ENCODE peak calls at places on chromosomes 3 and 15, in four cellular contexts. R is trophoblast cell, P is mesendoderm, S is H1. V is an unnamed sample.

GRCh38 chr15:61411941-61412510 is 182.9 kb upstream of the RORA start:
- DNase-seq in P (peak), S (no peak), R (peak), V (no peak)

GRCh38 chr3:155106059-155106458 is 25.9 kb downstream of the MME start:
- DNase-seq in S (no peak), R (no peak), P (no peak), V (no peak)

GRCh38 chr3:170483485-170484262 is 65.0 kb downstream of the CLDN11 start:
- DNase-seq in R (no peak), S (peak), P (peak), V (peak)

GRCh38 chr15:67080900-67081431 is 15.6 kb downstream of the SMAD3 start:
- DNase-seq in P (no peak), R (peak), S (no peak), V (no peak)

GRCh38 chr3:13419356-13420050 is 619 bp downstream of the NUP210 start:
- DNase-seq in R (no peak), S (peak), P (peak), V (peak)

GRCh38 chr3:36429986-36430485 is 49.7 kb downstream of the STAC start:
- DNase-seq in R (peak), P (no peak), S (no peak), V (no peak)

GRCh38 chr3:115709135-115709534 is 85.8 kb downstream of the GAP43 start:
- DNase-seq in R (no peak), P (no peak), S (no peak), V (no peak)

GRCh38 chr15:33135355-33135781 is 59.1 kb downstream of the FMN1 start:
- DNase-seq in P (no peak), S (no peak), R (no peak), V (no peak)

GRCh38 chr15:88663216-88663615 is 24.4 kb downstream of the ISG20 start:
- DNase-seq in P (no peak), R (no peak), S (peak), V (no peak)

GRCh38 chr3:116148881-116149530 is 296.3 kb downstream of the LSAMP start:
- DNase-seq in P (peak), S (no peak), R (no peak), V (no peak)

GRCh38 chr3:36764704-36765038 is 318 bp upstream of the DCLK3 start:
- DNase-seq in S (no peak), R (no peak), P (no peak), V (no peak)

GRCh38 chr3:134846084-134846483 is 51.0 kb downstream of the EPHB1 start:
- DNase-seq in R (no peak), S (no peak), P (no peak), V (no peak)

GRCh38 chr3:116607205-116607604 is 102.4 kb upstream of the TUSC7 start:
- DNase-seq in R (no peak), P (no peak), S (no peak), V (no peak)

GRCh38 chr3:146308222-146308621 is 57.3 kb upstream of the PLSCR4 start:
- DNase-seq in R (no peak), S (no peak), P (no peak), V (no peak)

GRCh38 chr3:158261371-158261991 is 151.6 kb downstream of the RSRC1 start:
- DNase-seq in P (no peak), S (no peak), R (no peak), V (no peak)

GRCh38 chr3:89246326-89246725 is 138.9 kb downstream of the EPHA3 start:
- DNase-seq in S (peak), R (no peak), P (peak), V (peak)

GRCh38 chr3:149438981-149439380 is 35.5 kb upstream of the TM4SF4 start:
- DNase-seq in P (no peak), S (no peak), R (no peak), V (no peak)

GRCh38 chr3:149441662-149442442 is 32.6 kb upstream of the TM4SF4 start:
- DNase-seq in P (no peak), S (no peak), R (no peak), V (no peak)

GRCh38 chr3:149443545-149443912 is 31.0 kb upstream of the TM4SF4 start:
- DNase-seq in S (no peak), R (no peak), P (no peak), V (no peak)

GRCh38 chr3:149437710-149438109 is 36.8 kb upstream of the TM4SF4 start:
- DNase-seq in R (no peak), P (no peak), S (no peak), V (no peak)

DNA sequence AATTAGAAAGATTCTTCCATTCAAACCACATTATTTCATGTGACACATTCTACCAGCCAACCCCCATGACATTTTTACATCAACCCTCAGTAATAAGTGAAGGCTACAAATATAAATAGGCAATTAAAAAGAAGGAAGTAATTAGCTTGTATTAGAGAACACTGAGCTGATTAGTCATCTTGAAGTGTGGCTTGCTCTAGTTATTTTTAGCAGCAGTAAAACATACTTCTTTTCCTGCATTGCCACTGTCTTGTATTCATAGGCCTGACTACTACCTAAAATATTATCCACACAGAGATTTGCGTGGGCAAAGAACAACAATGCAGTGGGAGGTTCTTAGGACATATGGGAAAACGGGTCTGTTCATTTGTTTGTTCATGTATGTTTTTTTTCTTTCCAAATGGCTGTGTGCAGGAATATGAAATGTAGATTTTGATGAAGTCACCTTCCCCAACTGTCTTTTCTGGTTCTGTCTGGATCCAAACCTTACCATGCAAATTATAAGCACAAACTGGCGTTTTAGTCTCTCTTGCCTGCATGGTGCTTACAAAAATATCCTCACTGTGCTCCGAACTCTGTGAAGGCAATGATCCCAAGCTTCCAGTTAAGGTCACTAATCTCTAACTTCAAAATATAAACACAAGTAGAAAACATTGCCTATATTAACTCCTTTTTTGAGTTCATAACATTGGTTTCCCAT is 31.5 kb upstream of the TM4SF4 start:
- DNase-seq in R (no peak), S (no peak), P (no peak), V (no peak)
- H2AK5ac ChIP-seq in R (no peak), S (no peak), P (no peak), V (no peak)

DNA sequence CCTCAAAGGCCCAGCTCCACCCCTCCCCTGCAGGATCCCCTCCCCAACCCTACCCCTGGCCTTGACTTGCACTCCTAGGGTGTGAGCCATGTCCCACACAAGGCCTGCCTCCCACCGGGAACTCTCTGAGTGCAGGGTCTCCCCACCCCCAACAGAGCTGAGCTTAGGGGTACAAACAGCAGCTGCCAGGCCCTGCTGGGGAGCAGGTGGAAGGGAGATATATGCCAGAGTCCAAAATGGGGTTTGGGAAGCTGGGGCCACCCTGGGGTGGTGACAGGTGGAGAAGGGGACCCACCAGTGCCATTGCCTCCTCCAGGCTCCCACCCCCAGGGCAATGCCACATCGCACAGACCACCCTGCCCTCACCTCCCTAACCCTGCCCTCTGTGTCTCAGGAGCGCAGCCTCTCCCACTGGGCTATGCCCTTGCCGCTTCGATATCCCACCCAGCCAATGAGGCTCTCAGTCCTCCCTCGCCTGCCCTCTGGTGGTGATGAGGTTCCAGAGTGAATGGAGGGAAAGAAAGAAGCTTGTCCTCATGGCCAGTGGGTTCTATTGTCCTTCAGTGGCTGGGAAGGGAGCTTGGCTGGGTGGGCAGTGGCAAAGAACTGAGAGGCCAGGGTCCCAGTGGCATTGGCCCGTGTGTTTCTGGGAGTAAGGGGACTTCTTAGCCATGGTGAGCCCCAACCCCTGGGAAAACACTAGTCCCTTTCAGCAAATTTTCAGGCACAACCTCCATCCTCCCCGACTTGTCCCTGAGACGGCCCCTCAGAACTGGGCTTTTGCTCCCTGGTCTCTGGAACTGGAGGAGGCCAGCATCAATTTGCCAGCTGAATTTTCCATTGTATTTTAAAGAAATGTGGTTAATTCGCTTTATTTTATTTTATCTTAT is 46.8 kb downstream of the CYP11A1 start:
- DNase-seq in R (peak), P (peak), S (peak), V (peak)
- H2AK5ac ChIP-seq in R (no peak), P (no peak), S (no peak), V (no peak)

DNA sequence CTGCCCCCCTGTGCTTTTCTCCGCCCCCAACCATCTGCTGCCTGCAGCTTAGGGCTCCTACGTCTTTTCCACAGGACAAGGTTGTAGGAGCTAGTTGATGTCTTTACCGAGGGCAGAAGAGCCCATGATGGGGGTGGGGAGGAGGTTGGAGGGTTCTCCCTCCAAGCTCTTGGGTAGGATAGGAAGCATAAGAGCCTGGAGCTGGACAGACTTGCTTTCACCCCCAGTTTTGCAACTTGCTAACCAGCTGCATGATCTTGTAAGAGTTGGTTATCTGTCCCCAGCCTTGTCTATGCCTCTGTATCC is 856 bp downstream of the ABCF3 start:
- DNase-seq in S (no peak), R (no peak), P (no peak), V (no peak)
- H2AK5ac ChIP-seq in S (no peak), R (no peak), P (no peak), V (no peak)

GRCh38 chr15:38553071-38553470 is 11.5 kb downstream of the RASGRP1 start:
- DNase-seq in S (no peak), P (no peak), R (no peak), V (no peak)

GRCh38 chr15:38557855-38558713 is 6.5 kb downstream of the RASGRP1 start:
- DNase-seq in S (no peak), R (no peak), P (no peak), V (no peak)

GRCh38 chr15:38558714-38559059 is 5.9 kb downstream of the RASGRP1 start:
- DNase-seq in S (no peak), R (no peak), P (no peak), V (no peak)

GRCh38 chr15:38554354-38554753 is 10.3 kb downstream of the RASGRP1 start:
- DNase-seq in S (no peak), R (peak), P (no peak), V (no peak)

GRCh38 chr15:38555686-38556334 is 8.8 kb downstream of the RASGRP1 start:
- DNase-seq in P (no peak), R (peak), S (no peak), V (no peak)
- H2AK5ac ChIP-seq in P (no peak), R (no peak), S (no peak), V (no peak)

GRCh38 chr3:124759666-124760401 is 29.6 kb downstream of the UMPS start:
- DNase-seq in S (no peak), P (no peak), R (no peak), V (no peak)
- H2AK5ac ChIP-seq in S (no peak), P (peak), R (no peak), V (no peak)

GRCh38 chr3:132723551-132723950 is 1.3 kb upstream of the NPHP3 start:
- DNase-seq in R (no peak), P (no peak), S (no peak), V (no peak)
- H2AK5ac ChIP-seq in R (no peak), P (no peak), S (no peak), V (no peak)

DNA sequence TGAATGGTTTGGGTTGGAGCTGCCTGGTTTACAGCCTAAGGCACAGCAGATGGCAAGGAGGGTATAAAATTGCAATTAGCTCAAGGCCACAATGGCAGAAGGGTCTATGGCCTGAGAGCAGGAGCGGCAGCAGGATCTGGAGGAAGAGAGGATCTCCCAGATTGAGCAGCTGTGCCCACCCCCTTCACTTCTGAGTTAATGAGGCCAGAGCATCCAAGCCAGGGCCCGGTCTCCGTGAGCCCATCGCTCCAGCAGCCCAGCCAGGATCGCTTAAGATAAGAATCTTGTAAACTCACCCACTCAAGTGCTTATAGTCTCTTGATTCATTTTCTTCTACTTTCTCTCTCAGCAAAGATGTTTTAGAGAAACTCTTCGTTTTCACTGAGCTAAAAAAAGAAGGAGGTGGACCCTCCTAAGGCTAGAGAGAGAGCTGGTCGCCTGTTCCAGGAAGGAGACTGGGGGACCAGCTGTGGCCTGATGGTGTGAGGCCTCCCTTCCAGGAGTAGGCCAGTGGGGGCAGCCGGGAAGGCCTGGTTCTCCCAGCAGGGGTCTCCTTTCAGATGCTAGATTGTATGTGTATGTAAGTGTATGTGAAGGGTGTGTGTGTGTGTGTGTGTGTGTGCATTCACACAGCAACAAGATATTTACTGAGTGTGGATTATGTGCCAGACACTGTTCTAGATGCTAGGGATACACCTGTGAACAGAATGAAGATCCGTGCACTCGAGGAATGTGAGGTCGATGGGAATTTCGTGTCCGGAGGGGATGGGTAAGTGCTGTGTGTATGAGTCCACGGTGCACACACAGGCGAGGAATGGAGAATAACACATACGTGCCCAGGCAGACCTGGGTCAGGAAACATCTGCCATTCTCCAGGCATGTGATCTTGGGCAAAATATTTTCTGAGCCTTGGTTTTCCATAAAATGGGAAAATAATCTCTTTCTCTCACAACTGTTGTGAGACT is 18.6 kb downstream of the MAGEF1 start:
- DNase-seq in S (no peak), R (no peak), P (peak), V (no peak)
- H2AK5ac ChIP-seq in S (no peak), R (no peak), P (no peak), V (no peak)

DNA sequence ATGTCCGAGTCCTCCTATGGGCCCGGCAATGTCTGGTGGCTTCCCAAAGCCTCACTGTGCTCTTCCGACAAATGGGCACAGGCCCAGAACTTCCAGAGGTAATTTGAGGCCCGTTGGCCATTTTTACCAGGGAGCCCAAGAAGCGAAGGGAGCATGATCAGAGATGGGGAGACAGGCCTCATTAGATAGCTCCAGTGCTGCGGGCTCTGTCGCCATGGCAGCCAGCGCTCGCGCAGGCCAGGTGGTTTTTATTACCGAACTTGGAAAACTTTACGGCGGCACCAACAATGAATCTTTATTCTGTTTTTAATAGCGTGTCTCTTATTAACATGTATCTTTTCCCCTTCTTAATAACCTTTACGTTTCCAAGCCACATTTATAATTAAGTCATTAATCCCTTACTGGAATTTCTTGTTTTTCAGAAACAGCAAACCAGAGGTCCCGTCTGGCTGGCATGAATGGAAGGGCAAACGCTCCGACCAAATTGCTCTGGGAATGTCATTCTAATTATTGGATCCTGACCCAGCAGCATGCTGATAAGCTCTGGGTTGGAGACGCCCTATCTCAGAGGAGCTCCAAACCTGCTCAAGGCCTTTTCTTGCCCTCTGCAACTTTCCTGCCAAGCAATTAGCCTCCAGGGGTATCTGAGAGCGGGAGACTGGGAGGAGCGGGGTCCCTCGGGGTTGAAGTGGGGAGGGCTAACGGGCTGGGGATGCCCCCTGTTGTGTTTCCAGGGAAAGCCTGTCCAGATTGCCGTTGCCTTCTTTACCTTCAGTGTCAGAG is 256.5 kb downstream of the TLE3 start:
- DNase-seq in R (no peak), P (no peak), S (no peak), V (no peak)
- H2AK5ac ChIP-seq in R (no peak), P (no peak), S (no peak), V (no peak)

DNA sequence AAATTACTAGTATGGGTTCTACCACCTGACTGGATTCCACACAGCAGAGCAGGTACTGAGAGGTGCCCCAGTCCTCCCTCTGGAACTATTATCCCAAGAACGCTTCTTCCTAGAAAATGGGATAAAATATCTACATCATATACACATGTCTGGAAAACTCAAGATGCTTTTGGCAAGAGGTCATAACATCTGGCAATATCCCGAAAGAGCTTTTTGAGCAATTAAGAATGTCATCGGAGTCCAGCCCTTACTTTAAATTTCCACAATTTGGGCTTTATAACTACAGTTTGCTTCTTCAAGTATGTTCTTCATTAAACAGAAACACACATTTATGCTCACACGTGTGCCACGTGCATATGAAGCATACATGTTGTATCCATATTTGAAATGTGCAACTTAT is 365.9 kb upstream of the THBS1 start:
- DNase-seq in R (no peak), P (no peak), S (no peak), V (no peak)
- H2AK5ac ChIP-seq in R (no peak), P (no peak), S (no peak), V (no peak)

V was measured in H9.